ENCODE peak calls at places on chromosomes 11 and 22, in ten cellular contexts. F is HFF-Myc; Z is cardiac fibroblast; K is A549; C is thyroid gland; T is CD8-positive, alpha-beta T cell; V is fibroblast of mammary gland; Y is cardiac muscle cell; O is astrocyte of the spinal cord; G is ovary. A is an unnamed sample.

GRCh38 chr11:10309163-10310093 is 4.6 kb downstream of the ADM start:
- DNase-seq in F (no peak), Z (peak), K (peak), C (peak), T (no peak), V (peak), Y (no peak), O (peak), G (peak), A (peak)

GRCh38 chr11:68261006-68261405 is 10.8 kb downstream of the C11orf24 start:
- DNase-seq in F (no peak), Z (no peak), K (no peak), C (no peak), T (no peak), V (no peak), Y (no peak), O (no peak), G (no peak), A (no peak)

GRCh38 chr11:73168925-73169579 is 26.9 kb upstream of the FCHSD2 start:
- DNase-seq in F (no peak), Z (no peak), K (no peak), C (no peak), T (no peak), V (no peak), Y (peak), O (no peak), G (no peak), A (no peak)

GRCh38 chr22:18111759-18112330 is 1.2 kb downstream of the TUBA8 start:
- DNase-seq in F (no peak), Z (no peak), K (no peak), C (peak), T (no peak), V (no peak), Y (no peak), O (no peak), G (no peak), A (no peak)

GRCh38 chr11:76705834-76706233 is 35.3 kb upstream of the LRRC32 start:
- DNase-seq in F (no peak), Z (no peak), K (no peak), C (no peak), T (no peak), V (no peak), Y (no peak), O (no peak), G (no peak), A (no peak)

GRCh38 chr11:9717719-9718118 is 53.8 kb downstream of the SWAP70 start:
- DNase-seq in F (no peak), Z (no peak), K (no peak), C (no peak), T (no peak), V (no peak), Y (no peak), O (no peak), G (no peak), A (peak)

GRCh38 chr22:25643232-25644000 is 78.9 kb downstream of the GRK3 start:
- DNase-seq in F (no peak), Z (no peak), K (no peak), C (no peak), T (no peak), V (no peak), Y (no peak), O (no peak), G (no peak), A (no peak)

GRCh38 chr11:94193288-94193687 is 64.6 kb downstream of the PANX1 start:
- DNase-seq in F (no peak), Z (peak), K (peak), C (no peak), T (no peak), V (peak), Y (no peak), O (peak), G (no peak), A (peak)

GRCh38 chr11:6568191-6568918 is 35.1 kb downstream of the RRP8 start:
- DNase-seq in F (peak), Z (peak), K (no peak), C (peak), T (no peak), V (peak), Y (peak), O (peak), G (peak), A (peak)

GRCh38 chr11:46332568-46333128 is 14.6 kb upstream of the DGKZ start:
- DNase-seq in F (no peak), Z (no peak), K (no peak), C (no peak), T (peak), V (no peak), Y (peak), O (no peak), G (no peak), A (no peak)

GRCh38 chr22:24810043-24810749 is 4.2 kb downstream of the SGSM1 start:
- DNase-seq in F (no peak), Z (peak), K (no peak), C (no peak), T (no peak), V (no peak), Y (no peak), O (no peak), G (no peak), A (no peak)

GRCh38 chr11:130211781-130212401 is 52.3 kb downstream of the ST14 start:
- DNase-seq in F (no peak), Z (no peak), K (no peak), C (peak), T (peak), V (no peak), Y (no peak), O (no peak), G (no peak), A (no peak)

GRCh38 chr22:20552450-20552894 is 45.1 kb downstream of the MED15 start:
- DNase-seq in F (no peak), Z (peak), K (no peak), C (peak), T (no peak), V (peak), Y (no peak), O (no peak), G (peak), A (no peak)

GRCh38 chr11:45599161-45599943 is 66.1 kb downstream of the CHST1 start:
- DNase-seq in F (no peak), Z (no peak), K (no peak), C (no peak), T (no peak), V (no peak), Y (no peak), O (no peak), G (no peak), A (no peak)

GRCh38 chr22:40240160-40240559 is 62.4 kb downstream of the TNRC6B start:
- DNase-seq in F (no peak), Z (no peak), K (no peak), C (no peak), T (no peak), V (no peak), Y (no peak), O (no peak), G (no peak), A (no peak)

GRCh38 chr11:97110376-97110775 is 720.6 kb downstream of the JRKL start:
- DNase-seq in F (no peak), Z (peak), K (no peak), C (no peak), T (no peak), V (no peak), Y (no peak), O (no peak), G (no peak), A (peak)

GRCh38 chr11:84227970-84228369 is 941.8 kb upstream of the CCDC90B start:
- DNase-seq in F (no peak), Z (no peak), K (no peak), C (no peak), T (no peak), V (peak), Y (no peak), O (no peak), G (no peak), A (peak)

GRCh38 chr11:556175-556699 is 4.3 kb downstream of the LMNTD2 start:
- DNase-seq in F (no peak), Z (no peak), K (no peak), C (peak), T (no peak), V (no peak), Y (peak), O (no peak), G (no peak), A (peak)

GRCh38 chr11:101436511-101437142 is 147.2 kb downstream of the TRPC6 start:
- DNase-seq in F (no peak), Z (peak), K (peak), C (peak), T (no peak), V (peak), Y (peak), O (peak), G (peak), A (peak)

GRCh38 chr22:41193829-41194228 is 11.3 kb upstream of the L3MBTL2 start:
- DNase-seq in F (no peak), Z (no peak), K (no peak), C (no peak), T (no peak), V (no peak), Y (no peak), O (no peak), G (no peak), A (no peak)

GRCh38 chr22:43823353-43823908 is 11.3 kb upstream of the EFCAB6 start:
- DNase-seq in F (no peak), Z (no peak), K (peak), C (no peak), T (no peak), V (no peak), Y (no peak), O (no peak), G (no peak), A (peak)

GRCh38 chr11:65894034-65894591 is 3.6 kb downstream of the CCDC85B start:
- DNase-seq in F (no peak), Z (no peak), K (no peak), C (no peak), T (no peak), V (no peak), Y (no peak), O (no peak), G (no peak), A (no peak)
- H3K4me3 ChIP-seq in F (peak), Z (no peak), K (no peak), C (no peak), T (peak), V (peak), Y (no peak), O (no peak), G (no peak), A (no peak)

GRCh38 chr22:22702159-22702873 is 57.9 kb downstream of the GGTLC2 start:
- DNase-seq in F (no peak), Z (no peak), K (no peak), C (no peak), T (peak), V (peak), Y (no peak), O (no peak), G (no peak), A (peak)
- TF ChIP-seq CTCF in F (peak), Z (peak), K (peak), C (no peak), T (no peak), V (peak), Y (peak), O (peak), G (no peak), A (peak)

DNA sequence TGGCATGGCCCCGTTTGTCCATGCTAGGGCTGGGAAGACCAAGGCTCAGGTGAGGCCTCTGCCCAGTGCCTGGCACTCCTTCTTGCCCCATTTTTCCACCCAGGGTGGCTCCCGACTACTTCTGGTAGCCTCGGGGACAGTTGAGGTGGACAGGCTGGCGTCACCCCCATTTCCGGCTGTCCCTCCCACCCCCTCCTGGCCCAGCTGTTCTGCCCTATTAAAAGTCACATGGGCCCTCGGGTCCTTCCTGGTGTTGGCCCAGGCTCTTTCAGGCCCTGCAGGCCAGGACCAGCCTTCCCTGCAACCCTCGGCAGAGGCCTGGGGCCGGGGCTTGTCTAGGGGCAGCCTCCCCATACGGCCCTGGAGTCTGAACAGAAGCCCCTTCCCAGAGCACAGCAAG is 9.5 kb downstream of the CD81 start:
- DNase-seq in F (no peak), Z (no peak), K (no peak), C (no peak), T (no peak), V (no peak), Y (no peak), O (no peak), G (no peak), A (no peak)
- H3K4me3 ChIP-seq in F (no peak), Z (no peak), K (no peak), C (no peak), T (no peak), V (no peak), Y (no peak), O (no peak), G (no peak), A (no peak)

GRCh38 chr11:126148317-126148716 is 63.1 kb downstream of the RPUSD4 start:
- DNase-seq in F (no peak), Z (no peak), K (no peak), C (no peak), T (no peak), V (no peak), Y (no peak), O (no peak), G (no peak), A (no peak)

GRCh38 chr11:126147268-126148111 is 64.0 kb downstream of the RPUSD4 start:
- DNase-seq in F (no peak), Z (no peak), K (no peak), C (no peak), T (no peak), V (no peak), Y (no peak), O (no peak), G (no peak), A (peak)

GRCh38 chr11:126150256-126150655 is 61.2 kb downstream of the RPUSD4 start:
- DNase-seq in F (no peak), Z (no peak), K (no peak), C (no peak), T (no peak), V (no peak), Y (no peak), O (no peak), G (no peak), A (no peak)

GRCh38 chr11:126152152-126152551 is 59.3 kb downstream of the RPUSD4 start:
- DNase-seq in F (no peak), Z (no peak), K (no peak), C (no peak), T (no peak), V (no peak), Y (no peak), O (no peak), G (no peak), A (no peak)

DNA sequence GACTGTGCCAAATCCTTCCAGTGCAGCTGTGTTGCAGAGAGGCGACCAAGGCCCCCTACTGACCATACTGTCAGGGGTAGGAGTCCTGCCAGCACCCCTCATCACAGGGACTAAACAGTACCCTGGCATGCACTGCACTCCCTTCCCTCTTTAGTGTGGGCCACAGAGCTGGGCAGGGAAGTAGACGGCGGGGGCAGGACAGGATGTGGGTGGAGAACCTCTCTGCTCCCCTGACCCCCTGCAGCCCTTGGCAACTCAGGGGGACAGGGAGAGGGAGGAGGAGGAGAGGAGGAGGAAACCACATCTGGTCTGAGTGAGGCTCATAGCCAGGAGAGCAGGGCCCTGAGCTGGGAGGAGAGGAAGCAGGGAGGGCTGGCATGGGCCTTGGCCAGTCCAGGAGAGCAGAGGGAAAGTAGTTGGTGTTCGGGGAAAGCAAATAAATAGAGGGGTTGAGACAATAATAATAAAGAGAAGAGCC is 61.7 kb downstream of the RPUSD4 start:
- DNase-seq in F (peak), Z (peak), K (no peak), C (no peak), T (no peak), V (no peak), Y (no peak), O (no peak), G (no peak), A (no peak)
- TF ChIP-seq CTCF in F (no peak), Z (no peak), K (no peak), C (no peak), T (no peak), V (no peak), Y (peak), O (no peak), G (no peak), A (no peak)

GRCh38 chr11:85746640-85747039 is 60.6 kb upstream of the CCDC89 start:
- DNase-seq in F (no peak), Z (no peak), K (no peak), C (no peak), T (no peak), V (no peak), Y (no peak), O (no peak), G (no peak), A (no peak)

GRCh38 chr11:85749287-85749834 is 61.6 kb downstream of the SYTL2 start:
- DNase-seq in F (no peak), Z (no peak), K (no peak), C (no peak), T (no peak), V (no peak), Y (no peak), O (no peak), G (no peak), A (no peak)

GRCh38 chr11:85750646-85751045 is 60.3 kb downstream of the SYTL2 start:
- DNase-seq in F (no peak), Z (no peak), K (no peak), C (no peak), T (no peak), V (no peak), Y (no peak), O (no peak), G (no peak), A (no peak)

GRCh38 chr11:85749884-85750283 is 61.1 kb downstream of the SYTL2 start:
- DNase-seq in F (no peak), Z (no peak), K (no peak), C (no peak), T (no peak), V (no peak), Y (no peak), O (no peak), G (no peak), A (no peak)

GRCh38 chr11:85748455-85748891 is 62.5 kb downstream of the SYTL2 start:
- DNase-seq in F (no peak), Z (no peak), K (no peak), C (no peak), T (no peak), V (peak), Y (no peak), O (no peak), G (no peak), A (peak)
- H3K4me3 ChIP-seq in F (no peak), Z (no peak), K (no peak), C (no peak), T (no peak), V (no peak), Y (no peak), O (no peak), G (no peak), A (no peak)

A was measured in epithelial cell of esophagus.